ENCODE peak calls at places on chromosome 6, in four cellular contexts. D is tibial artery, U is pancreas, R is osteoblast. N is an unnamed sample. For H3K4me1 and H3K36me3, the result is how much of the 10 kb centered on the place peaks cover.

GRCh38 chr6:166752097-166752496 is 125.0 kb upstream of the RPS6KA2 start:
- DNase-seq in D (no peak), U (no peak), R (no peak), N (no peak)

GRCh38 chr6:39882567-39882953 is 51.7 kb downstream of the MOCS1 start:
- DNase-seq in D (no peak), U (no peak), R (peak), N (peak)

GRCh38 chr6:4421837-4422236 is 286.5 kb upstream of the ECI2 start:
- DNase-seq in D (no peak), U (no peak), R (no peak), N (no peak)

GRCh38 chr6:119957195-119957594 is 607.6 kb upstream of the MAN1A1 start:
- DNase-seq in D (no peak), U (no peak), R (no peak), N (no peak)

GRCh38 chr6:155695495-155695894 is 239.9 kb upstream of the NOX3 start:
- DNase-seq in D (no peak), U (no peak), R (no peak), N (no peak)

GRCh38 chr6:11791354-11792107 is 12.9 kb upstream of the ADTRP start:
- DNase-seq in D (no peak), U (no peak), R (no peak), N (no peak)

GRCh38 chr6:89792881-89793280 is 26.7 kb downstream of the MDN1 start:
- DNase-seq in D (no peak), U (no peak), R (peak), N (no peak)

GRCh38 chr6:87702589-87702945 is 534 bp upstream of the AKIRIN2 start:
- DNase-seq in D (no peak), U (no peak), R (no peak), N (no peak)

GRCh38 chr6:7909323-7910276 is 988 bp downstream of the TXNDC5 start:
- DNase-seq in D (peak), U (peak), R (peak), N (peak)

GRCh38 chr6:56995347-56995746 is 40.4 kb downstream of the BEND6 start:
- DNase-seq in D (no peak), U (no peak), R (peak), N (no peak)

GRCh38 chr6:95973976-95974375 is 41.8 kb upstream of the FUT9 start:
- DNase-seq in D (no peak), U (no peak), R (no peak), N (no peak)

GRCh38 chr6:119129968-119130484 is 51.6 kb upstream of the FAM184A start:
- DNase-seq in D (no peak), U (no peak), R (no peak), N (no peak)

GRCh38 chr6:47278545-47278944 is 31.2 kb downstream of the TNFRSF21 start:
- DNase-seq in D (no peak), U (no peak), R (no peak), N (no peak)

GRCh38 chr6:14857501-14857900 is 388.4 kb upstream of the JARID2 start:
- DNase-seq in D (no peak), U (no peak), R (no peak), N (no peak)

GRCh38 chr6:105485456-105485855 is 82.6 kb upstream of the PREP start:
- DNase-seq in D (no peak), U (no peak), R (no peak), N (no peak)

GRCh38 chr6:147666254-147666653 is 157.8 kb downstream of the SAMD5 start:
- DNase-seq in D (no peak), U (no peak), R (no peak), N (no peak)

GRCh38 chr6:142015011-142015410 is 117.7 kb upstream of the GJE1 start:
- DNase-seq in D (no peak), U (no peak), R (no peak), N (no peak)
- H3K4me3 ChIP-seq in D (no peak), U (no peak), R (peak), N (no peak)

DNA sequence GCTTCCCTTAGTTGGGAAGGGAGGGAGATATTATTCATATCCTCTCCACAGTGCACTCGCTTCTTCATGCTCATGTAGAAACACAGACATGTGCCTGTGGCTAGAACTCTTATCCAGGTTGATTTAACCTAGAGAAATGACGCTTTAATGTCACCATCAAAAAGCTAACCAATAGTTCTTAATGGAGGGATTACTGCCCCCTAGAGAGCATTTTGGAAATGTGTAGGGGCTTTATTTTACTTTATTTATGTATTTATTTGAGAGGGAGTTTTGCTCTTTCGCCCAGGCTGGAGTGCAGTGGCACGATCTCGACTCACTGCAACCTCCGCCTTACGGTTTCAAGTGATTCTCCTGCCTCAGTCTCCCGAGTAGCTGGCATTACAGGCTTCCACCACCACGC is 229.6 kb downstream of the SOD2 start:
- DNase-seq in D (no peak), U (no peak), R (peak), N (no peak)
- H3K4me1 ChIP-seq in D (under half), U (under half), R (under half), N (under half)

DNA sequence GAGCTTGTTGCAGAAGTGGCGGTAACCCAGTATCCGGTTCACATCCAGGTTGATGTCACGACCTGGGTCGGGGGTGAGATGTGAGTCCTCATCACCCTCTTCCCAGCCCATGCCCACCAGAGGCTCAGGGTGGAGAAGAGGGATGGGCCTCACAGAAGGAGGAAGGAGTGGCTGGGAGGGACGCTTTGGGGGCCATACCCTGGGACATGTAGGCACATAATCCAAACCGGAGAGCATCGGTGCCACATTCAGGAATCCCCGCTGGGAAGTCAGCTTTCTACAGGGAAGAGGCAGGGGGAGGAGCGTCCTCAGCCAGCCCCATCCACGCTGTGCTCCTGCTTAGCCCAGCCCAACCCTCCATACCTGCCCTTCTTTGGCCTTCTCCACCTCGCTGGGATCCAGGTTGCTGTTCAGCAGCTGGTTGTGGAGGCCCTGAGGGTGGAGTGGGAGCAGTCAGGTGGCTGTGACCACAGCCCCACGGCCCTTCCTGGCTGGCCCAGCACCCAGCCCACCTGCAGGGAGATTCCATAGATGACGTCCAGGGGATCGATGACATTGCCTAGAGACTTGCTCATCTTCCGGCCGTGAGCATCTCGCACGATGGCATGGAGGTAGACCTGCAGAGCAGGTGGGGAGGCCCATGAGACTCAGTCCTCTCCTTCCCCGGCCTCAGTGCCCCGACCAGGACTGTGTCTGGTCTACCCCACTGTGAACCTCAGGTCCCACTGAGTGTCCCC is 3.5 kb upstream of the VWA7 start:
- DNase-seq in D (no peak), U (no peak), R (peak), N (no peak)
- H3K36me3 ChIP-seq in D (half or more), U (under half), R (half or more), N (half or more)

DNA sequence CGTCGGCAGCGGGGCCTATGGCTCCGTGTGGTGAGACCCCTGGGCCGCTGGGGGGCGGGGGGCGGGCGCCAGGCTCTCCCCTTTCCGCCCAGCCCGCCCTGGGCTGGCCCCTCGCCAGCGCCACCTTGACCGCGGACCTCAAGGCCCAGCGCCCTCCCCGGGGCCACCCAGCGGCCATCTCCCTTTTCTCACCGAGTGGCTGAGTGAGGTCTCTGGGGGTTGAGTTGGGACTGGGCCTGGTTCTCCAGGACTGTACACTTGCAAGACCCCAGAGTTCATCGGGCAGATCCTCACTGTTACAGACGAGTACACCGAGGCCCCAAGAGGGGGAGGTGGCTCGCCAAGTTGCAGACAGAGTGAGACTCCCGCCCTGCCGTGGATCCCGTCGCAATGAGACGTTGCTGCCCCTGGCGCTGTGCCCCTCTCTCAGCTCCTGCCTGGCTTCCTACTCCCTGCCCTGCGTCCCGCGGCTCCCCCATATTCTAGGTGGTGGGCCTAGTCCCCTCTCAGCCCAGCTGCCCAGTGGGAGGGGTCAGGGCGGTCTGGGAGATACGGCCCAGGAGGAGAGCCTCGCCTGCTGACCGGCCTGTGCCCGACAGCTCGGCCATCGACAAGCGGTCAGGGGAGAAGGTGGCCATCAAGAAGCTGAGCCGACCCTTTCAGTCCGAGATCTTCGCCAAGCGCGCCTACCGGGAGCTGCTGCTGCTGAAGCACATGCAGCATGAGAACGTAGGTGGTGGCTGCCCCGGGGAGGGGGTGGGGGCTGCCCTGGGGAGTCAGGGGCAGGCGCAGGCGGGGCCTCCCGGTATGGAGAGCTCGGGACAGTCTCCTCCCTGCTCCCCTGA is 581 bp downstream of the MAPK13 start:
- DNase-seq in D (peak), U (peak), R (peak), N (peak)
- H3K4me3 ChIP-seq in D (peak), U (peak), R (peak), N (peak)

N was measured in thyroid gland.